ENCODE peak calls at places on chromosomes 11 and 22, in nine cellular contexts. One of them, this sample, is unnamed.

GRCh38 chr11:71252434-71252781 is at the start of gene SHANK2:
- DNase-seq in DND-41: no peak
- DNase-seq in T-helper 1 cell: no peak
- DNase-seq in HEK293T: peak
- DNase-seq in activated T-cell treated with anti-CD3 and anti-CD28 coated beads for 4 hours: no peak
- DNase-seq in Daoy: no peak
- DNase-seq in WTC11: peak
- DNase-seq in immature natural killer cell: no peak
- DNase-seq in A549: no peak
- DNase-seq in this sample: peak

GRCh38 chr11:116702772-116703360 is 69.9 kb downstream of the BUD13 start:
- DNase-seq in DND-41: no peak
- DNase-seq in T-helper 1 cell: no peak
- DNase-seq in HEK293T: no peak
- DNase-seq in activated T-cell treated with anti-CD3 and anti-CD28 coated beads for 4 hours: no peak
- DNase-seq in Daoy: no peak
- DNase-seq in WTC11: no peak
- DNase-seq in immature natural killer cell: no peak
- DNase-seq in A549: no peak
- DNase-seq in this sample: no peak

GRCh38 chr11:9226514-9226913 is 38.6 kb downstream of the DENND5A start:
- DNase-seq in DND-41: no peak
- DNase-seq in T-helper 1 cell: no peak
- DNase-seq in HEK293T: no peak
- DNase-seq in activated T-cell treated with anti-CD3 and anti-CD28 coated beads for 4 hours: no peak
- DNase-seq in Daoy: no peak
- DNase-seq in WTC11: no peak
- DNase-seq in immature natural killer cell: no peak
- DNase-seq in A549: no peak
- DNase-seq in this sample: no peak

GRCh38 chr22:19874307-19875060 is 19.8 kb upstream of the GNB1L start:
- DNase-seq in DND-41: no peak
- DNase-seq in T-helper 1 cell: no peak
- DNase-seq in HEK293T: no peak
- DNase-seq in activated T-cell treated with anti-CD3 and anti-CD28 coated beads for 4 hours: no peak
- DNase-seq in Daoy: peak
- DNase-seq in WTC11: peak
- DNase-seq in immature natural killer cell: no peak
- DNase-seq in A549: no peak
- DNase-seq in this sample: peak

GRCh38 chr11:69032833-69033232 is 15.9 kb upstream of the TPCN2 start:
- DNase-seq in DND-41: no peak
- DNase-seq in T-helper 1 cell: no peak
- DNase-seq in HEK293T: no peak
- DNase-seq in activated T-cell treated with anti-CD3 and anti-CD28 coated beads for 4 hours: no peak
- DNase-seq in Daoy: no peak
- DNase-seq in WTC11: no peak
- DNase-seq in immature natural killer cell: no peak
- DNase-seq in A549: no peak
- DNase-seq in this sample: no peak

GRCh38 chr22:40633036-40633435 is 3.5 kb downstream of the MRTFA start:
- DNase-seq in DND-41: no peak
- DNase-seq in T-helper 1 cell: no peak
- DNase-seq in HEK293T: no peak
- DNase-seq in activated T-cell treated with anti-CD3 and anti-CD28 coated beads for 4 hours: no peak
- DNase-seq in Daoy: no peak
- DNase-seq in WTC11: no peak
- DNase-seq in immature natural killer cell: no peak
- DNase-seq in A549: no peak
- DNase-seq in this sample: no peak

GRCh38 chr11:2175659-2176058 is 4.0 kb upstream of the TH start:
- DNase-seq in DND-41: no peak
- DNase-seq in T-helper 1 cell: no peak
- DNase-seq in HEK293T: no peak
- DNase-seq in activated T-cell treated with anti-CD3 and anti-CD28 coated beads for 4 hours: no peak
- DNase-seq in Daoy: peak
- DNase-seq in WTC11: no peak
- DNase-seq in immature natural killer cell: no peak
- DNase-seq in A549: no peak
- DNase-seq in this sample: no peak

GRCh38 chr11:126930100-126930841 is 70.3 kb downstream of the KIRREL3 start:
- DNase-seq in DND-41: no peak
- DNase-seq in T-helper 1 cell: no peak
- DNase-seq in HEK293T: no peak
- DNase-seq in activated T-cell treated with anti-CD3 and anti-CD28 coated beads for 4 hours: no peak
- DNase-seq in Daoy: no peak
- DNase-seq in WTC11: no peak
- DNase-seq in immature natural killer cell: no peak
- DNase-seq in A549: no peak
- DNase-seq in this sample: no peak

GRCh38 chr22:44380716-44381500 is 68.2 kb upstream of the SHISAL1 start:
- DNase-seq in DND-41: no peak
- DNase-seq in T-helper 1 cell: no peak
- DNase-seq in HEK293T: no peak
- DNase-seq in activated T-cell treated with anti-CD3 and anti-CD28 coated beads for 4 hours: no peak
- DNase-seq in Daoy: no peak
- DNase-seq in WTC11: no peak
- DNase-seq in immature natural killer cell: no peak
- DNase-seq in A549: no peak
- DNase-seq in this sample: no peak

GRCh38 chr22:49937758-49938564 is 19.5 kb downstream of the CRELD2 start:
- DNase-seq in DND-41: no peak
- DNase-seq in T-helper 1 cell: no peak
- DNase-seq in HEK293T: no peak
- DNase-seq in activated T-cell treated with anti-CD3 and anti-CD28 coated beads for 4 hours: no peak
- DNase-seq in Daoy: no peak
- DNase-seq in WTC11: no peak
- DNase-seq in immature natural killer cell: no peak
- DNase-seq in A549: no peak
- DNase-seq in this sample: no peak

GRCh38 chr22:47177334-47177815 is 414.9 kb downstream of the TBC1D22A start:
- DNase-seq in DND-41: no peak
- DNase-seq in T-helper 1 cell: no peak
- DNase-seq in HEK293T: no peak
- DNase-seq in activated T-cell treated with anti-CD3 and anti-CD28 coated beads for 4 hours: no peak
- DNase-seq in Daoy: no peak
- DNase-seq in WTC11: no peak
- DNase-seq in immature natural killer cell: no peak
- DNase-seq in A549: no peak
- DNase-seq in this sample: peak

This sample was measured in WERI-Rb-1.